ENCODE peak calls at places on chromosome 1, in nine cellular contexts. One of them, this sample, is unnamed.

GRCh38 chr1:44036409-44037111 is 5.3 kb upstream of the SLC6A9 start:
- DNase-seq in CD8-positive, alpha-beta T cell: peak
- DNase-seq in NB4: peak
- DNase-seq in dorsolateral prefrontal cortex: peak
- DNase-seq in neural crest cell: peak
- DNase-seq in GM10248: peak
- DNase-seq in fibroblast of mammary gland: peak
- DNase-seq in RWPE1: peak
- DNase-seq in mammary epithelial cell: peak
- DNase-seq in this sample: peak

GRCh38 chr1:219847215-219847855 is 81.0 kb downstream of the SLC30A10 start:
- DNase-seq in CD8-positive, alpha-beta T cell: no peak
- DNase-seq in NB4: peak
- DNase-seq in dorsolateral prefrontal cortex: no peak
- DNase-seq in neural crest cell: no peak
- DNase-seq in GM10248: no peak
- DNase-seq in fibroblast of mammary gland: peak
- DNase-seq in RWPE1: no peak
- DNase-seq in mammary epithelial cell: no peak
- DNase-seq in this sample: no peak

GRCh38 chr1:154483941-154484803 is 17.8 kb upstream of the TDRD10 start:
- DNase-seq in CD8-positive, alpha-beta T cell: no peak
- DNase-seq in NB4: peak
- DNase-seq in dorsolateral prefrontal cortex: no peak
- DNase-seq in neural crest cell: no peak
- DNase-seq in GM10248: no peak
- DNase-seq in fibroblast of mammary gland: peak
- DNase-seq in RWPE1: peak
- DNase-seq in mammary epithelial cell: peak
- DNase-seq in this sample: no peak

GRCh38 chr1:65825736-65826135 is 33.0 kb downstream of the PDE4B start:
- DNase-seq in CD8-positive, alpha-beta T cell: no peak
- DNase-seq in NB4: no peak
- DNase-seq in dorsolateral prefrontal cortex: no peak
- DNase-seq in neural crest cell: no peak
- DNase-seq in GM10248: no peak
- DNase-seq in fibroblast of mammary gland: peak
- DNase-seq in RWPE1: no peak
- DNase-seq in mammary epithelial cell: no peak
- DNase-seq in this sample: no peak

GRCh38 chr1:2277741-2278488 is 49.8 kb downstream of the SKI start:
- DNase-seq in CD8-positive, alpha-beta T cell: no peak
- DNase-seq in NB4: no peak
- DNase-seq in dorsolateral prefrontal cortex: no peak
- DNase-seq in neural crest cell: no peak
- DNase-seq in GM10248: no peak
- DNase-seq in fibroblast of mammary gland: no peak
- DNase-seq in RWPE1: no peak
- DNase-seq in mammary epithelial cell: no peak
- DNase-seq in this sample: no peak

GRCh38 chr1:110049801-110050601 is 15.6 kb downstream of the STRIP1 start:
- DNase-seq in CD8-positive, alpha-beta T cell: no peak
- DNase-seq in NB4: no peak
- DNase-seq in dorsolateral prefrontal cortex: no peak
- DNase-seq in neural crest cell: no peak
- DNase-seq in GM10248: no peak
- DNase-seq in fibroblast of mammary gland: no peak
- DNase-seq in RWPE1: no peak
- DNase-seq in mammary epithelial cell: no peak
- DNase-seq in this sample: no peak

GRCh38 chr1:76465030-76465429 is 390.5 kb downstream of the ST6GALNAC3 start:
- DNase-seq in CD8-positive, alpha-beta T cell: no peak
- DNase-seq in NB4: no peak
- DNase-seq in dorsolateral prefrontal cortex: no peak
- DNase-seq in neural crest cell: no peak
- DNase-seq in GM10248: no peak
- DNase-seq in fibroblast of mammary gland: peak
- DNase-seq in RWPE1: no peak
- DNase-seq in mammary epithelial cell: peak
- DNase-seq in this sample: no peak

GRCh38 chr1:204589409-204590038 is 73.3 kb downstream of the MDM4 start:
- DNase-seq in CD8-positive, alpha-beta T cell: no peak
- DNase-seq in NB4: no peak
- DNase-seq in dorsolateral prefrontal cortex: no peak
- DNase-seq in neural crest cell: no peak
- DNase-seq in GM10248: no peak
- DNase-seq in fibroblast of mammary gland: no peak
- DNase-seq in RWPE1: no peak
- DNase-seq in mammary epithelial cell: no peak
- DNase-seq in this sample: no peak

GRCh38 chr1:212749924-212750535 is 41.5 kb downstream of the NSL1 start:
- DNase-seq in CD8-positive, alpha-beta T cell: no peak
- DNase-seq in NB4: peak
- DNase-seq in dorsolateral prefrontal cortex: no peak
- DNase-seq in neural crest cell: no peak
- DNase-seq in GM10248: peak
- DNase-seq in fibroblast of mammary gland: peak
- DNase-seq in RWPE1: peak
- DNase-seq in mammary epithelial cell: peak
- DNase-seq in this sample: no peak

GRCh38 chr1:221620437-221621384 is 121.2 kb downstream of the DUSP10 start:
- DNase-seq in CD8-positive, alpha-beta T cell: no peak
- DNase-seq in NB4: no peak
- DNase-seq in dorsolateral prefrontal cortex: no peak
- DNase-seq in neural crest cell: no peak
- DNase-seq in GM10248: no peak
- DNase-seq in fibroblast of mammary gland: peak
- DNase-seq in RWPE1: no peak
- DNase-seq in mammary epithelial cell: peak
- DNase-seq in this sample: no peak

GRCh38 chr1:234604726-234605492 is 5.1 kb downstream of the IRF2BP2 start:
- DNase-seq in CD8-positive, alpha-beta T cell: no peak
- DNase-seq in NB4: peak
- DNase-seq in dorsolateral prefrontal cortex: no peak
- DNase-seq in neural crest cell: no peak
- DNase-seq in GM10248: no peak
- DNase-seq in fibroblast of mammary gland: peak
- DNase-seq in RWPE1: no peak
- DNase-seq in mammary epithelial cell: peak
- DNase-seq in this sample: no peak

GRCh38 chr1:192350351-192350750 is 33.6 kb downstream of the RGS21 start:
- DNase-seq in CD8-positive, alpha-beta T cell: no peak
- DNase-seq in NB4: no peak
- DNase-seq in dorsolateral prefrontal cortex: no peak
- DNase-seq in neural crest cell: no peak
- DNase-seq in GM10248: no peak
- DNase-seq in fibroblast of mammary gland: no peak
- DNase-seq in RWPE1: no peak
- DNase-seq in mammary epithelial cell: no peak
- DNase-seq in this sample: no peak

GRCh38 chr1:114258074-114258473 is 104.4 kb upstream of the SYT6 start:
- DNase-seq in CD8-positive, alpha-beta T cell: no peak
- DNase-seq in NB4: no peak
- DNase-seq in dorsolateral prefrontal cortex: no peak
- DNase-seq in neural crest cell: no peak
- DNase-seq in GM10248: no peak
- DNase-seq in fibroblast of mammary gland: no peak
- DNase-seq in RWPE1: no peak
- DNase-seq in mammary epithelial cell: no peak
- DNase-seq in this sample: no peak

DNA sequence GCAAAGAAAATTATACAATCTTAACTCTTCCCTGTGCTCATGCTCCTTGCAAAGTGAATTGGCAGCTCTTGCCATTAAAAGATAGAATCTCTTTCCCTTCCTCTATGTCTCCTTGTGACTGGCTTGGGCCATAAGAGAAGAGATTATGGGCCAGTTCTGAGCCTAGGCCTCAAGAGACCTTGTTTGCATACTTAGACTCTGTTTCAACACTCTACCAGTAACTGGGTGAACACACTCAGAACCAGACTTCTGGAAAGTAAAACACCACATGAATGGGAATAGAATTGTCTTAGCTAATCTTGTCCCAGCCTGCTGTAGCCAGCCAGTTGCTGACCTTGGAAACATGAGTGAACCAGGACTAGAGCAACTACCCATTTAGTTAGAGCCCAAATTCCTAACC is 15.3 kb upstream of the OR6K3 start:
- DNase-seq in CD8-positive, alpha-beta T cell: no peak
- DNase-seq in NB4: no peak
- DNase-seq in dorsolateral prefrontal cortex: no peak
- DNase-seq in neural crest cell: no peak
- DNase-seq in GM10248: no peak
- DNase-seq in fibroblast of mammary gland: no peak
- DNase-seq in RWPE1: no peak
- DNase-seq in mammary epithelial cell: no peak
- DNase-seq in this sample: no peak
- TF ChIP-seq CTCF in CD8-positive, alpha-beta T cell: no peak
- TF ChIP-seq CTCF in NB4: no peak
- TF ChIP-seq CTCF in dorsolateral prefrontal cortex: no peak
- TF ChIP-seq CTCF in neural crest cell: no peak
- TF ChIP-seq CTCF in GM10248: no peak
- TF ChIP-seq CTCF in fibroblast of mammary gland: no peak
- TF ChIP-seq CTCF in RWPE1: no peak
- TF ChIP-seq CTCF in mammary epithelial cell: no peak
- TF ChIP-seq CTCF in this sample: no peak

GRCh38 chr1:209895709-209896108 is 42.3 kb upstream of the SYT14 start:
- DNase-seq in CD8-positive, alpha-beta T cell: no peak
- DNase-seq in NB4: no peak
- DNase-seq in dorsolateral prefrontal cortex: no peak
- DNase-seq in neural crest cell: no peak
- DNase-seq in GM10248: no peak
- DNase-seq in fibroblast of mammary gland: peak
- DNase-seq in RWPE1: peak
- DNase-seq in mammary epithelial cell: peak
- DNase-seq in this sample: no peak

GRCh38 chr1:209896346-209896745 is 41.7 kb upstream of the SYT14 start:
- DNase-seq in CD8-positive, alpha-beta T cell: no peak
- DNase-seq in NB4: no peak
- DNase-seq in dorsolateral prefrontal cortex: no peak
- DNase-seq in neural crest cell: no peak
- DNase-seq in GM10248: no peak
- DNase-seq in fibroblast of mammary gland: no peak
- DNase-seq in RWPE1: no peak
- DNase-seq in mammary epithelial cell: peak
- DNase-seq in this sample: no peak

GRCh38 chr1:209900734-209901133 is 37.3 kb upstream of the SYT14 start:
- DNase-seq in CD8-positive, alpha-beta T cell: no peak
- DNase-seq in NB4: no peak
- DNase-seq in dorsolateral prefrontal cortex: no peak
- DNase-seq in neural crest cell: no peak
- DNase-seq in GM10248: no peak
- DNase-seq in fibroblast of mammary gland: peak
- DNase-seq in RWPE1: peak
- DNase-seq in mammary epithelial cell: peak
- DNase-seq in this sample: no peak

GRCh38 chr1:209899948-209900347 is 38.1 kb upstream of the SYT14 start:
- DNase-seq in CD8-positive, alpha-beta T cell: no peak
- DNase-seq in NB4: peak
- DNase-seq in dorsolateral prefrontal cortex: no peak
- DNase-seq in neural crest cell: no peak
- DNase-seq in GM10248: peak
- DNase-seq in fibroblast of mammary gland: no peak
- DNase-seq in RWPE1: no peak
- DNase-seq in mammary epithelial cell: no peak
- DNase-seq in this sample: no peak
- TF ChIP-seq CTCF in CD8-positive, alpha-beta T cell: no peak
- TF ChIP-seq CTCF in NB4: peak
- TF ChIP-seq CTCF in dorsolateral prefrontal cortex: no peak
- TF ChIP-seq CTCF in neural crest cell: peak
- TF ChIP-seq CTCF in GM10248: peak
- TF ChIP-seq CTCF in fibroblast of mammary gland: peak
- TF ChIP-seq CTCF in RWPE1: no peak
- TF ChIP-seq CTCF in mammary epithelial cell: peak
- TF ChIP-seq CTCF in this sample: no peak

GRCh38 chr1:46622341-46622740 is 5.7 kb upstream of the MOB3C start:
- DNase-seq in CD8-positive, alpha-beta T cell: no peak
- DNase-seq in NB4: peak
- DNase-seq in dorsolateral prefrontal cortex: no peak
- DNase-seq in neural crest cell: no peak
- DNase-seq in GM10248: no peak
- DNase-seq in fibroblast of mammary gland: peak
- DNase-seq in RWPE1: peak
- DNase-seq in mammary epithelial cell: peak
- DNase-seq in this sample: no peak
- TF ChIP-seq CTCF in CD8-positive, alpha-beta T cell: no peak
- TF ChIP-seq CTCF in NB4: peak
- TF ChIP-seq CTCF in dorsolateral prefrontal cortex: peak
- TF ChIP-seq CTCF in neural crest cell: peak
- TF ChIP-seq CTCF in GM10248: peak
- TF ChIP-seq CTCF in fibroblast of mammary gland: peak
- TF ChIP-seq CTCF in RWPE1: no peak
- TF ChIP-seq CTCF in mammary epithelial cell: peak
- TF ChIP-seq CTCF in this sample: peak

GRCh38 chr1:245277276-245277675 is 122.5 kb downstream of the KIF26B start:
- DNase-seq in CD8-positive, alpha-beta T cell: no peak
- DNase-seq in NB4: no peak
- DNase-seq in dorsolateral prefrontal cortex: no peak
- DNase-seq in neural crest cell: no peak
- DNase-seq in GM10248: no peak
- DNase-seq in fibroblast of mammary gland: no peak
- DNase-seq in RWPE1: no peak
- DNase-seq in mammary epithelial cell: no peak
- DNase-seq in this sample: no peak
- TF ChIP-seq CTCF in CD8-positive, alpha-beta T cell: no peak
- TF ChIP-seq CTCF in NB4: peak
- TF ChIP-seq CTCF in dorsolateral prefrontal cortex: no peak
- TF ChIP-seq CTCF in neural crest cell: peak
- TF ChIP-seq CTCF in GM10248: no peak
- TF ChIP-seq CTCF in fibroblast of mammary gland: peak
- TF ChIP-seq CTCF in RWPE1: no peak
- TF ChIP-seq CTCF in mammary epithelial cell: no peak
- TF ChIP-seq CTCF in this sample: no peak

This sample was measured in right atrium auricular region.